ENCODE peak calls at places on chromosomes 7 and 10, in five cellular contexts. One of them, this sample, is unnamed.

GRCh38 chr10:114375082-114375481 is 29.2 kb downstream of the AFAP1L2 start:
- DNase-seq in mammary epithelial cell: no peak
- DNase-seq in H9: no peak
- DNase-seq in IMR-90: peak; percentile 45
- DNase-seq in fibroblast of lung: peak; percentile 96
- DNase-seq in this sample: no peak

GRCh38 chr7:31373337-31374289 is 33.1 kb upstream of the NEUROD6 start:
- DNase-seq in mammary epithelial cell: peak; percentile 47
- DNase-seq in H9: peak; percentile 81
- DNase-seq in IMR-90: peak; percentile 34
- DNase-seq in fibroblast of lung: peak; percentile 48
- DNase-seq in this sample: peak; percentile 50

GRCh38 chr7:34723338-34723737 is 65.3 kb downstream of the NPSR1 start:
- DNase-seq in mammary epithelial cell: no peak
- DNase-seq in H9: no peak
- DNase-seq in IMR-90: no peak
- DNase-seq in fibroblast of lung: no peak
- DNase-seq in this sample: no peak

GRCh38 chr10:100872034-100872791 is 40.5 kb upstream of the SLF2 start:
- DNase-seq in mammary epithelial cell: peak; percentile 20
- DNase-seq in H9: peak; percentile 77
- DNase-seq in IMR-90: peak; percentile 77
- DNase-seq in fibroblast of lung: peak; percentile 34
- DNase-seq in this sample: peak; percentile 95

GRCh38 chr7:15780271-15780670 is 93.8 kb upstream of the MEOX2 start:
- DNase-seq in mammary epithelial cell: peak; percentile 16
- DNase-seq in H9: no peak
- DNase-seq in IMR-90: peak; percentile 10
- DNase-seq in fibroblast of lung: peak; percentile 20
- DNase-seq in this sample: no peak

GRCh38 chr10:688621-689426 is 644 bp downstream of the DIP2C start:
- DNase-seq in mammary epithelial cell: peak; percentile 43
- DNase-seq in H9: no peak
- DNase-seq in IMR-90: peak; percentile 37
- DNase-seq in fibroblast of lung: peak; percentile 59
- DNase-seq in this sample: peak; percentile 95

GRCh38 chr10:86254526-86255174 is 111.9 kb downstream of the GRID1 start:
- DNase-seq in mammary epithelial cell: peak; percentile 9
- DNase-seq in H9: peak; percentile 24
- DNase-seq in IMR-90: no peak
- DNase-seq in fibroblast of lung: no peak
- DNase-seq in this sample: peak; percentile 67

GRCh38 chr10:34969171-34969570 is 121.0 kb downstream of the CUL2 start:
- DNase-seq in mammary epithelial cell: no peak
- DNase-seq in H9: no peak
- DNase-seq in IMR-90: no peak
- DNase-seq in fibroblast of lung: no peak
- DNase-seq in this sample: no peak

GRCh38 chr7:131511774-131512535 is 44.5 kb downstream of the PODXL start:
- DNase-seq in mammary epithelial cell: no peak
- DNase-seq in H9: no peak
- DNase-seq in IMR-90: no peak
- DNase-seq in fibroblast of lung: no peak
- DNase-seq in this sample: no peak

GRCh38 chr10:69411476-69411875 is 5.2 kb downstream of the TACR2 start:
- DNase-seq in mammary epithelial cell: no peak
- DNase-seq in H9: no peak
- DNase-seq in IMR-90: no peak
- DNase-seq in fibroblast of lung: no peak
- DNase-seq in this sample: no peak

GRCh38 chr10:69409176-69409495 is 7.6 kb downstream of the TACR2 start:
- DNase-seq in mammary epithelial cell: no peak
- DNase-seq in H9: no peak
- DNase-seq in IMR-90: no peak
- DNase-seq in fibroblast of lung: no peak
- DNase-seq in this sample: no peak

GRCh38 chr10:69408318-69409175 is 8.2 kb downstream of the TACR2 start:
- DNase-seq in mammary epithelial cell: peak; percentile 89
- DNase-seq in H9: peak; percentile 94
- DNase-seq in IMR-90: peak; percentile 89
- DNase-seq in fibroblast of lung: peak; percentile 97
- DNase-seq in this sample: peak; percentile 97

GRCh38 chr10:69410487-69410886 is 6.2 kb downstream of the TACR2 start:
- DNase-seq in mammary epithelial cell: no peak
- DNase-seq in H9: no peak
- DNase-seq in IMR-90: no peak
- DNase-seq in fibroblast of lung: no peak
- DNase-seq in this sample: no peak

GRCh38 chr10:69409968-69410367 is 6.8 kb downstream of the TACR2 start:
- DNase-seq in mammary epithelial cell: no peak
- DNase-seq in H9: no peak
- DNase-seq in IMR-90: no peak
- DNase-seq in fibroblast of lung: no peak
- DNase-seq in this sample: no peak
- H3K4me2 ChIP-seq in mammary epithelial cell: no peak overlapping the region
- H3K4me2 ChIP-seq in H9: no peak overlapping the region
- H3K4me2 ChIP-seq in IMR-90: no peak overlapping the region
- H3K4me2 ChIP-seq in fibroblast of lung: no peak overlapping the region
- H3K4me2 ChIP-seq in this sample: no peak overlapping the region

GRCh38 chr7:45162311-45162845 is 4.8 kb downstream of the RAMP3 start:
- DNase-seq in mammary epithelial cell: no peak
- DNase-seq in H9: no peak
- DNase-seq in IMR-90: no peak
- DNase-seq in fibroblast of lung: no peak
- DNase-seq in this sample: peak; percentile 46

GRCh38 chr7:45162943-45163691 is 5.5 kb downstream of the RAMP3 start:
- DNase-seq in mammary epithelial cell: no peak
- DNase-seq in H9: no peak
- DNase-seq in IMR-90: no peak
- DNase-seq in fibroblast of lung: no peak
- DNase-seq in this sample: peak; percentile 13

GRCh38 chr7:45161138-45161537 is 3.5 kb downstream of the RAMP3 start:
- DNase-seq in mammary epithelial cell: no peak
- DNase-seq in H9: no peak
- DNase-seq in IMR-90: no peak
- DNase-seq in fibroblast of lung: no peak
- DNase-seq in this sample: no peak

GRCh38 chr7:45160374-45160773 is 2.8 kb downstream of the RAMP3 start:
- DNase-seq in mammary epithelial cell: no peak
- DNase-seq in H9: no peak
- DNase-seq in IMR-90: no peak
- DNase-seq in fibroblast of lung: no peak
- DNase-seq in this sample: no peak

DNA sequence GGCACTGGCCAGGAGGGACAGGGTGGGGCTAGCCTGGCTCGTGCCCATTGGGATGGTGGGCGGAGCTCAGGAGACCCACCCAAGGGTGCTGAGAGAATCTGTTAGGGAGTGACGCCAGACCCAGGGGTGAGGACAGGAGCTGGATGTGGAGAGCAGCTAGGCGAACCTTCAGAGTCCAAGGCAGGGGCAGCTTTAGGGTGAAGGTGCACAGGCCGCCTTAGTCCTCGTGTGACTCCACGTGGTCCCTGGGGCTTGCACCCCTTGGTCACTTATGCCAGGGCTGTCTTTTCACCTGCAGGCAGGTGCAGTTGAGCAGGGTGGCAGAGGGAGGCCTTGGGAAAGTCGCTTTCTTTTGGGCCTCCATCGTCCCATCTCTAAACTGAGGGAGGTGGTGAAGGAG is 4.3 kb downstream of the RAMP3 start:
- DNase-seq in mammary epithelial cell: no peak
- DNase-seq in H9: no peak
- DNase-seq in IMR-90: no peak
- DNase-seq in fibroblast of lung: no peak
- DNase-seq in this sample: no peak
- H3K27ac ChIP-seq in mammary epithelial cell: no peak overlapping the region
- H3K27ac ChIP-seq in H9: no peak overlapping the region
- H3K27ac ChIP-seq in IMR-90: no peak overlapping the region
- H3K27ac ChIP-seq in fibroblast of lung: no peak overlapping the region
- H3K27ac ChIP-seq in this sample: no peak overlapping the region

GRCh38 chr10:132291826-132292225 is 15.9 kb downstream of the STK32C start:
- DNase-seq in mammary epithelial cell: no peak
- DNase-seq in H9: no peak
- DNase-seq in IMR-90: no peak
- DNase-seq in fibroblast of lung: no peak
- DNase-seq in this sample: peak; percentile 75

GRCh38 chr10:132294196-132294520 is 13.6 kb downstream of the STK32C start:
- DNase-seq in mammary epithelial cell: no peak
- DNase-seq in H9: no peak
- DNase-seq in IMR-90: no peak
- DNase-seq in fibroblast of lung: no peak
- DNase-seq in this sample: peak; percentile 63

GRCh38 chr10:132292287-132292971 is 15.3 kb downstream of the STK32C start:
- DNase-seq in mammary epithelial cell: no peak
- DNase-seq in H9: no peak
- DNase-seq in IMR-90: no peak
- DNase-seq in fibroblast of lung: no peak
- DNase-seq in this sample: peak; percentile 51

GRCh38 chr10:132293416-132294195 is 14.1 kb downstream of the STK32C start:
- DNase-seq in mammary epithelial cell: no peak
- DNase-seq in H9: no peak
- DNase-seq in IMR-90: no peak
- DNase-seq in fibroblast of lung: no peak
- DNase-seq in this sample: peak; percentile 71

DNA sequence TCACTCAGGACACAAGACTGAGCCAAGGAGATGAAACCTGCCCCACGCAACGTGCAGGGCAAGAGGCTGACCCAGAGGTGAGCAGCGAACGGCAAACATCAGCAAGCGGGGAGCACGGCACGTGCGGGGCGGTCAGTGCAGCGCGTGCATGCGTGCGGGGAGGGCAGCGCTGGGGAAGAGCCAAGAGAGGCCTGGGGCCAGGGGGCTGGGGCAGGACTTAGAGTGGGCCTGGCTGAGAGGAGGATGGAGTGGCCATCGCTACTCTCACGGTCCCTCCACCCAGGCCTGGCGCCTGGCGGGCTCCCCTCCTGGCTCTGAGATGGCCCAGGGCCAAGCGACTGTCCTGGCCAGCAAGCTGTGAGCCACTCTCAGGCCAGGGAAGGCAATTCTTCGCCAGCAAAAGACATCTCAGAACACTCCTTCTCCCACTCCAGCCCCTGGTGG is 14.8 kb downstream of the STK32C start:
- DNase-seq in mammary epithelial cell: no peak
- DNase-seq in H9: no peak
- DNase-seq in IMR-90: no peak
- DNase-seq in fibroblast of lung: no peak
- DNase-seq in this sample: no peak
- H3K4me2 ChIP-seq in mammary epithelial cell: no peak overlapping the region
- H3K4me2 ChIP-seq in H9: no peak overlapping the region
- H3K4me2 ChIP-seq in IMR-90: no peak overlapping the region
- H3K4me2 ChIP-seq in fibroblast of lung: no peak overlapping the region
- H3K4me2 ChIP-seq in this sample: no peak overlapping the region

DNA sequence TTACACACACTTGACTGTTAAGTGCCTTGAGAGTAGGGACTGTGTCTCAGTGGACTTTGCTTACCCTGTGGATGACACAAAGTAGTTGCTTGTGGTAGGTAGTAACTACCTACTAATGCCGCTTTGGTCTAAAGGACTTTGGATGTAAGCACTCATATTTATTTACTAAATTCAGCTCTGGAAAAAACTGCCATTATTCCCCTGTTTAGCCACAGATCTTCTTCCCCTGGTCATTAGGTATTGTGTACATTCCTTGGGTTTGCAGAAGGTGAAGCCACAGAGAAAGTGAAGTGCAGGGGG is 2.8 kb upstream of the VDAC2 start:
- DNase-seq in mammary epithelial cell: no peak
- DNase-seq in H9: no peak
- DNase-seq in IMR-90: no peak
- DNase-seq in fibroblast of lung: no peak
- DNase-seq in this sample: no peak
- H3K27ac ChIP-seq in mammary epithelial cell: peak overlapping the region; percentile 89
- H3K27ac ChIP-seq in H9: no peak overlapping the region
- H3K27ac ChIP-seq in IMR-90: peak overlapping the region; percentile 28
- H3K27ac ChIP-seq in fibroblast of lung: peak overlapping the region; percentile 40
- H3K27ac ChIP-seq in this sample: peak overlapping the region; percentile 10

GRCh38 chr7:2114926-2115738 is 117.6 kb downstream of the MAD1L1 start:
- DNase-seq in mammary epithelial cell: no peak
- DNase-seq in H9: no peak
- DNase-seq in IMR-90: no peak
- DNase-seq in fibroblast of lung: no peak
- DNase-seq in this sample: no peak

GRCh38 chr7:2115739-2116065 is 117.0 kb downstream of the MAD1L1 start:
- DNase-seq in mammary epithelial cell: no peak
- DNase-seq in H9: no peak
- DNase-seq in IMR-90: no peak
- DNase-seq in fibroblast of lung: no peak
- DNase-seq in this sample: no peak

GRCh38 chr7:2112261-2113203 is 120.2 kb downstream of the MAD1L1 start:
- DNase-seq in mammary epithelial cell: no peak
- DNase-seq in H9: no peak
- DNase-seq in IMR-90: no peak
- DNase-seq in fibroblast of lung: no peak
- DNase-seq in this sample: no peak

GRCh38 chr7:2116086-2116810 is 116.5 kb downstream of the MAD1L1 start:
- DNase-seq in mammary epithelial cell: peak; percentile 80
- DNase-seq in H9: no peak
- DNase-seq in IMR-90: peak; percentile 74
- DNase-seq in fibroblast of lung: peak; percentile 47
- DNase-seq in this sample: peak; percentile 98

GRCh38 chr7:2114052-2114451 is 118.7 kb downstream of the MAD1L1 start:
- DNase-seq in mammary epithelial cell: peak; percentile 26
- DNase-seq in H9: no peak
- DNase-seq in IMR-90: peak; percentile 88
- DNase-seq in fibroblast of lung: peak; percentile 82
- DNase-seq in this sample: peak; percentile 98
- H3K4me2 ChIP-seq in mammary epithelial cell: no peak overlapping the region
- H3K4me2 ChIP-seq in H9: no peak overlapping the region
- H3K4me2 ChIP-seq in IMR-90: no peak overlapping the region
- H3K4me2 ChIP-seq in fibroblast of lung: peak overlapping the region; percentile 15
- H3K4me2 ChIP-seq in this sample: peak overlapping the region; percentile 48

GRCh38 chr10:65430979-65431378 is 1494.9 kb upstream of the LRRTM3 start:
- DNase-seq in mammary epithelial cell: no peak
- DNase-seq in H9: no peak
- DNase-seq in IMR-90: no peak
- DNase-seq in fibroblast of lung: no peak
- DNase-seq in this sample: peak; percentile 67
- H3K27ac ChIP-seq in mammary epithelial cell: no peak overlapping the region
- H3K27ac ChIP-seq in H9: no peak overlapping the region
- H3K27ac ChIP-seq in IMR-90: no peak overlapping the region
- H3K27ac ChIP-seq in fibroblast of lung: no peak overlapping the region
- H3K27ac ChIP-seq in this sample: no peak overlapping the region

GRCh38 chr10:27153855-27154198 is 357 bp downstream of the YME1L1 start:
- DNase-seq in mammary epithelial cell: no peak
- DNase-seq in H9: no peak
- DNase-seq in IMR-90: peak; percentile 29
- DNase-seq in fibroblast of lung: peak; percentile 28
- DNase-seq in this sample: peak; percentile 65
- H3K4me2 ChIP-seq in mammary epithelial cell: peak overlapping the region; percentile 75
- H3K4me2 ChIP-seq in H9: peak overlapping the region; percentile 71
- H3K4me2 ChIP-seq in IMR-90: peak overlapping the region; percentile 70
- H3K4me2 ChIP-seq in fibroblast of lung: peak overlapping the region; percentile 88
- H3K4me2 ChIP-seq in this sample: peak overlapping the region; percentile 96

GRCh38 chr10:6274504-6274903 is 71.8 kb downstream of the PFKFB3 start:
- DNase-seq in mammary epithelial cell: no peak
- DNase-seq in H9: no peak
- DNase-seq in IMR-90: no peak
- DNase-seq in fibroblast of lung: no peak
- DNase-seq in this sample: no peak
- H3K27ac ChIP-seq in mammary epithelial cell: peak overlapping the region; percentile 84
- H3K27ac ChIP-seq in H9: no peak overlapping the region
- H3K27ac ChIP-seq in IMR-90: no peak overlapping the region
- H3K27ac ChIP-seq in fibroblast of lung: no peak overlapping the region
- H3K27ac ChIP-seq in this sample: peak overlapping the region; percentile 87

GRCh38 chr10:129568562-129569344 is 101.7 kb downstream of the MGMT start:
- DNase-seq in mammary epithelial cell: no peak
- DNase-seq in H9: no peak
- DNase-seq in IMR-90: no peak
- DNase-seq in fibroblast of lung: peak; percentile 8
- DNase-seq in this sample: no peak
- H3K4me2 ChIP-seq in mammary epithelial cell: no peak overlapping the region
- H3K4me2 ChIP-seq in H9: no peak overlapping the region
- H3K4me2 ChIP-seq in IMR-90: no peak overlapping the region
- H3K4me2 ChIP-seq in fibroblast of lung: no peak overlapping the region
- H3K4me2 ChIP-seq in this sample: no peak overlapping the region